ENCODE peak calls at places on chromosomes 4 and X, in nine cellular contexts. K is naive thymus-derived CD8-positive, alpha-beta T cell; N is stimulated activated CD8-positive, alpha-beta memory T cell treated with anti-CD3 and anti-CD28 coated beads, Interleukin-12 subunit alpha, Interleukin-12 subunit beta, amount 100 ng/mL, for 4 hours; U is SK-N-SH; E is vagina; W is NCI-H2171 treated with DMSO at 0.1 percent for 48 hours; M is suprapubic skin; R is sciatic nerve; J is T-helper 9 cell. D is an unnamed sample.

GRCh38 chr4:69470561-69470960 is 25.1 kb downstream of the UGT2B4 start:
- DNase-seq in K (no peak), N (no peak), U (peak), E (no peak), W (no peak), M (no peak), R (no peak), J (no peak), D (no peak)

GRCh38 chrX:123834116-123834515 is 25.7 kb upstream of the XIAP start:
- DNase-seq in K (no peak), N (no peak), U (no peak), E (no peak), W (no peak), M (no peak), R (no peak), J (no peak), D (no peak)

GRCh38 chrX:38704146-38704882 is 96.9 kb upstream of the MID1IP1 start:
- DNase-seq in K (no peak), N (no peak), U (no peak), E (no peak), W (no peak), M (no peak), R (no peak), J (no peak), D (no peak)

GRCh38 chr4:77196866-77197265 is 39.9 kb downstream of the CCNG2 start:
- DNase-seq in K (no peak), N (no peak), U (no peak), E (no peak), W (no peak), M (no peak), R (no peak), J (no peak), D (no peak)

GRCh38 chr4:186021461-186022167 is 47.3 kb upstream of the TLR3 start:
- DNase-seq in K (no peak), N (no peak), U (peak), E (peak), W (peak), M (no peak), R (no peak), J (no peak), D (peak)

GRCh38 chr4:1583051-1583785 is 100.9 kb downstream of the FAM53A start:
- DNase-seq in K (no peak), N (no peak), U (no peak), E (no peak), W (peak), M (peak), R (no peak), J (no peak), D (no peak)

GRCh38 chr4:5824227-5824626 is 68.7 kb downstream of the CRMP1 start:
- DNase-seq in K (no peak), N (no peak), U (no peak), E (no peak), W (no peak), M (no peak), R (no peak), J (no peak), D (no peak)

GRCh38 chr4:13470379-13470778 is 13.8 kb downstream of the RAB28 start:
- DNase-seq in K (no peak), N (no peak), U (no peak), E (no peak), W (no peak), M (no peak), R (no peak), J (no peak), D (no peak)

GRCh38 chr4:104866809-104867208 is 279.9 kb upstream of the TET2 start:
- DNase-seq in K (no peak), N (no peak), U (no peak), E (no peak), W (no peak), M (no peak), R (no peak), J (no peak), D (no peak)